ENCODE peak calls at places on chromosomes 13 and 19, in eight cellular contexts. One of them, this sample, is unnamed.

GRCh38 chr13:99866781-99867180 is 104.8 kb downstream of the ZIC5 start:
- DNase-seq in SK-N-SH: no peak
- DNase-seq in HCT116: no peak
- DNase-seq in GM23338: no peak
- DNase-seq in neural progenitor cell: no peak
- DNase-seq in PC-3: no peak
- DNase-seq in OCI-LY7: no peak
- DNase-seq in MM.1S: no peak
- DNase-seq in this sample: no peak

GRCh38 chr19:31347828-31348314 is 1.4 kb downstream of the TSHZ3 start:
- DNase-seq in SK-N-SH: no peak
- DNase-seq in HCT116: no peak
- DNase-seq in GM23338: no peak
- DNase-seq in neural progenitor cell: no peak
- DNase-seq in PC-3: no peak
- DNase-seq in OCI-LY7: no peak
- DNase-seq in MM.1S: no peak
- DNase-seq in this sample: no peak

GRCh38 chr13:51534075-51534817 is 50.0 kb upstream of the WDFY2 start:
- DNase-seq in SK-N-SH: no peak
- DNase-seq in HCT116: no peak
- DNase-seq in GM23338: no peak
- DNase-seq in neural progenitor cell: no peak
- DNase-seq in PC-3: no peak
- DNase-seq in OCI-LY7: no peak
- DNase-seq in MM.1S: no peak
- DNase-seq in this sample: no peak

GRCh38 chr13:37747071-37747612 is 122.4 kb downstream of the TRPC4 start:
- DNase-seq in SK-N-SH: no peak
- DNase-seq in HCT116: no peak
- DNase-seq in GM23338: no peak
- DNase-seq in neural progenitor cell: no peak
- DNase-seq in PC-3: peak
- DNase-seq in OCI-LY7: no peak
- DNase-seq in MM.1S: no peak
- DNase-seq in this sample: peak

GRCh38 chr19:21835429-21835809 is 563 bp downstream of the ZNF43 start:
- DNase-seq in SK-N-SH: no peak
- DNase-seq in HCT116: no peak
- DNase-seq in GM23338: no peak
- DNase-seq in neural progenitor cell: no peak
- DNase-seq in PC-3: no peak
- DNase-seq in OCI-LY7: no peak
- DNase-seq in MM.1S: no peak
- DNase-seq in this sample: no peak

GRCh38 chr19:31364956-31365355 is 15.7 kb upstream of the TSHZ3 start:
- DNase-seq in SK-N-SH: no peak
- DNase-seq in HCT116: no peak
- DNase-seq in GM23338: no peak
- DNase-seq in neural progenitor cell: no peak
- DNase-seq in PC-3: no peak
- DNase-seq in OCI-LY7: no peak
- DNase-seq in MM.1S: no peak
- DNase-seq in this sample: no peak

GRCh38 chr13:85347251-85347650 is 452.0 kb downstream of the SLITRK6 start:
- DNase-seq in SK-N-SH: no peak
- DNase-seq in HCT116: no peak
- DNase-seq in GM23338: no peak
- DNase-seq in neural progenitor cell: no peak
- DNase-seq in PC-3: peak
- DNase-seq in OCI-LY7: no peak
- DNase-seq in MM.1S: no peak
- DNase-seq in this sample: no peak

GRCh38 chr13:39597828-39598227 is 5.2 kb downstream of the LHFPL6 start:
- DNase-seq in SK-N-SH: no peak
- DNase-seq in HCT116: no peak
- DNase-seq in GM23338: no peak
- DNase-seq in neural progenitor cell: no peak
- DNase-seq in PC-3: no peak
- DNase-seq in OCI-LY7: peak
- DNase-seq in MM.1S: no peak
- DNase-seq in this sample: no peak

GRCh38 chr13:99565478-99566124 is 64.3 kb downstream of the TM9SF2 start:
- DNase-seq in SK-N-SH: no peak
- DNase-seq in HCT116: no peak
- DNase-seq in GM23338: peak
- DNase-seq in neural progenitor cell: no peak
- DNase-seq in PC-3: no peak
- DNase-seq in OCI-LY7: no peak
- DNase-seq in MM.1S: no peak
- DNase-seq in this sample: no peak

GRCh38 chr13:57665471-57665870 is 33.9 kb downstream of the PCDH17 start:
- DNase-seq in SK-N-SH: no peak
- DNase-seq in HCT116: no peak
- DNase-seq in GM23338: no peak
- DNase-seq in neural progenitor cell: no peak
- DNase-seq in PC-3: no peak
- DNase-seq in OCI-LY7: no peak
- DNase-seq in MM.1S: no peak
- DNase-seq in this sample: no peak

GRCh38 chr19:30116984-30117555 is 175.0 kb downstream of the URI1 start:
- DNase-seq in SK-N-SH: no peak
- DNase-seq in HCT116: no peak
- DNase-seq in GM23338: peak
- DNase-seq in neural progenitor cell: peak
- DNase-seq in PC-3: no peak
- DNase-seq in OCI-LY7: no peak
- DNase-seq in MM.1S: no peak
- DNase-seq in this sample: no peak

GRCh38 chr13:30835442-30835841 is 70.6 kb upstream of the MEDAG start:
- DNase-seq in SK-N-SH: no peak
- DNase-seq in HCT116: no peak
- DNase-seq in GM23338: no peak
- DNase-seq in neural progenitor cell: no peak
- DNase-seq in PC-3: no peak
- DNase-seq in OCI-LY7: no peak
- DNase-seq in MM.1S: no peak
- DNase-seq in this sample: peak

GRCh38 chr19:10112037-10112751 is 701 bp downstream of the P2RY11 start:
- DNase-seq in SK-N-SH: peak
- DNase-seq in HCT116: no peak
- DNase-seq in GM23338: no peak
- DNase-seq in neural progenitor cell: no peak
- DNase-seq in PC-3: peak
- DNase-seq in OCI-LY7: no peak
- DNase-seq in MM.1S: peak
- DNase-seq in this sample: no peak

GRCh38 chr13:98284677-98285076 is 107.6 kb upstream of the RNF113B start:
- DNase-seq in SK-N-SH: no peak
- DNase-seq in HCT116: no peak
- DNase-seq in GM23338: no peak
- DNase-seq in neural progenitor cell: no peak
- DNase-seq in PC-3: no peak
- DNase-seq in OCI-LY7: no peak
- DNase-seq in MM.1S: no peak
- DNase-seq in this sample: no peak

GRCh38 chr13:42272115-42272756 is at the start of gene AKAP11:
- DNase-seq in SK-N-SH: no peak
- DNase-seq in HCT116: no peak
- DNase-seq in GM23338: peak
- DNase-seq in neural progenitor cell: peak
- DNase-seq in PC-3: peak
- DNase-seq in OCI-LY7: peak
- DNase-seq in MM.1S: no peak
- DNase-seq in this sample: peak

GRCh38 chr19:870314-870713 is 10.8 kb downstream of the CFD start:
- DNase-seq in SK-N-SH: no peak
- DNase-seq in HCT116: no peak
- DNase-seq in GM23338: no peak
- DNase-seq in neural progenitor cell: no peak
- DNase-seq in PC-3: no peak
- DNase-seq in OCI-LY7: no peak
- DNase-seq in MM.1S: no peak
- DNase-seq in this sample: no peak

GRCh38 chr13:99721606-99722384 is 220.5 kb downstream of the TM9SF2 start:
- DNase-seq in SK-N-SH: no peak
- DNase-seq in HCT116: no peak
- DNase-seq in GM23338: no peak
- DNase-seq in neural progenitor cell: peak
- DNase-seq in PC-3: no peak
- DNase-seq in OCI-LY7: no peak
- DNase-seq in MM.1S: no peak
- DNase-seq in this sample: no peak

GRCh38 chr13:90628471-90628870 is 719.0 kb upstream of the MIR17HG start:
- DNase-seq in SK-N-SH: no peak
- DNase-seq in HCT116: no peak
- DNase-seq in GM23338: no peak
- DNase-seq in neural progenitor cell: no peak
- DNase-seq in PC-3: no peak
- DNase-seq in OCI-LY7: no peak
- DNase-seq in MM.1S: no peak
- DNase-seq in this sample: no peak

GRCh38 chr13:26423634-26424033 is 133.8 kb upstream of the WASF3 start:
- DNase-seq in SK-N-SH: peak
- DNase-seq in HCT116: no peak
- DNase-seq in GM23338: peak
- DNase-seq in neural progenitor cell: no peak
- DNase-seq in PC-3: no peak
- DNase-seq in OCI-LY7: no peak
- DNase-seq in MM.1S: no peak
- DNase-seq in this sample: peak

GRCh38 chr13:87671031-87671823 is at the start of gene SLITRK5:
- DNase-seq in SK-N-SH: peak
- DNase-seq in HCT116: no peak
- DNase-seq in GM23338: peak
- DNase-seq in neural progenitor cell: peak
- DNase-seq in PC-3: peak
- DNase-seq in OCI-LY7: peak
- DNase-seq in MM.1S: peak
- DNase-seq in this sample: peak

GRCh38 chr13:80340643-80341097 is 256 bp downstream of the SPRY2 start:
- DNase-seq in SK-N-SH: no peak
- DNase-seq in HCT116: no peak
- DNase-seq in GM23338: no peak
- DNase-seq in neural progenitor cell: no peak
- DNase-seq in PC-3: no peak
- DNase-seq in OCI-LY7: no peak
- DNase-seq in MM.1S: no peak
- DNase-seq in this sample: no peak

GRCh38 chr19:57830071-57830602 is at the start of gene ZNF587B:
- DNase-seq in SK-N-SH: peak
- DNase-seq in HCT116: peak
- DNase-seq in GM23338: peak
- DNase-seq in neural progenitor cell: peak
- DNase-seq in PC-3: peak
- DNase-seq in OCI-LY7: peak
- DNase-seq in MM.1S: no peak
- DNase-seq in this sample: peak

GRCh38 chr19:18393836-18394235 is 3.6 kb downstream of the LRRC25 start:
- DNase-seq in SK-N-SH: no peak
- DNase-seq in HCT116: no peak
- DNase-seq in GM23338: no peak
- DNase-seq in neural progenitor cell: no peak
- DNase-seq in PC-3: no peak
- DNase-seq in OCI-LY7: peak
- DNase-seq in MM.1S: no peak
- DNase-seq in this sample: no peak

GRCh38 chr19:34308381-34309367 is 54.3 kb downstream of the GARRE1 start:
- DNase-seq in SK-N-SH: no peak
- DNase-seq in HCT116: no peak
- DNase-seq in GM23338: no peak
- DNase-seq in neural progenitor cell: no peak
- DNase-seq in PC-3: no peak
- DNase-seq in OCI-LY7: peak
- DNase-seq in MM.1S: no peak
- DNase-seq in this sample: no peak

GRCh38 chr13:111630411-111630810 is 310.0 kb downstream of the TEX29 start:
- DNase-seq in SK-N-SH: no peak
- DNase-seq in HCT116: no peak
- DNase-seq in GM23338: peak
- DNase-seq in neural progenitor cell: peak
- DNase-seq in PC-3: no peak
- DNase-seq in OCI-LY7: no peak
- DNase-seq in MM.1S: no peak
- DNase-seq in this sample: no peak
- TF ChIP-seq CTCF in SK-N-SH: no peak
- TF ChIP-seq CTCF in HCT116: no peak
- TF ChIP-seq CTCF in GM23338: peak
- TF ChIP-seq CTCF in neural progenitor cell: peak
- TF ChIP-seq CTCF in PC-3: no peak
- TF ChIP-seq CTCF in OCI-LY7: no peak
- TF ChIP-seq CTCF in MM.1S: no peak
- TF ChIP-seq CTCF in this sample: no peak

DNA sequence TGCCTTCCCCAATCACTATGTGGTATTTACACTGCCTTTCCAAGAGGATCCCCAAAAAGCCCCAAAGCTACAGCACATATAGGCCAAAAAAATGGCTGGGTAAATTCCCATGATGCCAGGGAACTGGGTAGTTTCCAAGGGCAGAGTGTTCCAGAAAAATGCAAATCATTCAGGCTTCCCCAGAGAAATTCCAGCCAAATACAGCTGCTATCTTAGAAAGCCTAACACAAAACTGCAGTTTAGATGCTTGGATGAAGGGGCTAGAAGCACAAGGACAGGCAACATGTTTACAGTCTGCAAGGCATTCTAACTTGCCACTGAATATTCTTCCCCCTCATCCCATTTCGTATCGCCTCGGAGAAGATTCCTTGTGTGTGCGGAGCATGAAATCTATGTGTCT is 6.2 kb downstream of the FOXO1 start:
- DNase-seq in SK-N-SH: no peak
- DNase-seq in HCT116: no peak
- DNase-seq in GM23338: peak
- DNase-seq in neural progenitor cell: no peak
- DNase-seq in PC-3: no peak
- DNase-seq in OCI-LY7: no peak
- DNase-seq in MM.1S: no peak
- DNase-seq in this sample: no peak
- H3K4me3 ChIP-seq in SK-N-SH: no peak
- H3K4me3 ChIP-seq in HCT116: no peak
- H3K4me3 ChIP-seq in GM23338: peak
- H3K4me3 ChIP-seq in neural progenitor cell: no peak
- H3K4me3 ChIP-seq in PC-3: no peak
- H3K4me3 ChIP-seq in OCI-LY7: peak
- H3K4me3 ChIP-seq in MM.1S: no peak
- H3K4me3 ChIP-seq in this sample: no peak

GRCh38 chr13:45542878-45543277 is 72.7 kb downstream of the ERICH6B start:
- DNase-seq in SK-N-SH: no peak
- DNase-seq in HCT116: no peak
- DNase-seq in GM23338: no peak
- DNase-seq in neural progenitor cell: no peak
- DNase-seq in PC-3: no peak
- DNase-seq in OCI-LY7: no peak
- DNase-seq in MM.1S: no peak
- DNase-seq in this sample: no peak
- TF ChIP-seq EZH2phosphoT487 in SK-N-SH: no peak
- TF ChIP-seq EZH2phosphoT487 in HCT116: no peak
- TF ChIP-seq EZH2phosphoT487 in GM23338: no peak
- TF ChIP-seq EZH2phosphoT487 in neural progenitor cell: no peak
- TF ChIP-seq EZH2phosphoT487 in PC-3: no peak
- TF ChIP-seq EZH2phosphoT487 in OCI-LY7: no peak
- TF ChIP-seq EZH2phosphoT487 in MM.1S: no peak
- TF ChIP-seq EZH2phosphoT487 in this sample: no peak

GRCh38 chr13:22800726-22801401 is 379.9 kb upstream of the SGCG start:
- DNase-seq in SK-N-SH: no peak
- DNase-seq in HCT116: no peak
- DNase-seq in GM23338: no peak
- DNase-seq in neural progenitor cell: no peak
- DNase-seq in PC-3: no peak
- DNase-seq in OCI-LY7: no peak
- DNase-seq in MM.1S: no peak
- DNase-seq in this sample: no peak

GRCh38 chr13:22801402-22802003 is 379.3 kb upstream of the SGCG start:
- DNase-seq in SK-N-SH: no peak
- DNase-seq in HCT116: no peak
- DNase-seq in GM23338: peak
- DNase-seq in neural progenitor cell: peak
- DNase-seq in PC-3: no peak
- DNase-seq in OCI-LY7: peak
- DNase-seq in MM.1S: no peak
- DNase-seq in this sample: peak
- TF ChIP-seq CTCF in SK-N-SH: peak
- TF ChIP-seq CTCF in HCT116: peak
- TF ChIP-seq CTCF in GM23338: peak
- TF ChIP-seq CTCF in neural progenitor cell: peak
- TF ChIP-seq CTCF in PC-3: peak
- TF ChIP-seq CTCF in OCI-LY7: peak
- TF ChIP-seq CTCF in MM.1S: peak
- TF ChIP-seq CTCF in this sample: peak